ENCODE peak calls at places on chromosome 9, in eight cellular contexts. A is tibial nerve, X is gastrocnemius medialis, C is SJSA1, V is prostate gland, H is lower lobe of right lung, T is A549, J is fibroblast of lung. E is an unnamed sample. For H3K9me3 and H3K4me1, the result is how much of the 10 kb centered on the place peaks cover.

GRCh38 chr9:100099722-100100042 is 639 bp downstream of the INVS start:
- DNase-seq in A (no peak), X (no peak), C (no peak), V (no peak), H (peak), T (no peak), J (no peak), E (no peak)

GRCh38 chr9:36187414-36187813 is 3.3 kb upstream of the CLTA start:
- DNase-seq in A (no peak), X (no peak), C (no peak), V (no peak), H (no peak), T (no peak), J (peak), E (no peak)

GRCh38 chr9:72383978-72384709 is 19.1 kb upstream of the ZFAND5 start:
- DNase-seq in A (no peak), X (no peak), C (no peak), V (no peak), H (no peak), T (no peak), J (peak), E (no peak)

GRCh38 chr9:126777733-126778132 is 27.1 kb upstream of the ZBTB43 start:
- DNase-seq in A (no peak), X (no peak), C (no peak), V (no peak), H (no peak), T (no peak), J (no peak), E (no peak)

GRCh38 chr9:96217358-96217755 is 84.6 kb downstream of the HSD17B3 start:
- DNase-seq in A (no peak), X (no peak), C (peak), V (no peak), H (no peak), T (no peak), J (no peak), E (no peak)

GRCh38 chr9:14992025-14992424 is 81.8 kb upstream of the FREM1 start:
- DNase-seq in A (no peak), X (no peak), C (no peak), V (no peak), H (no peak), T (no peak), J (no peak), E (no peak)

GRCh38 chr9:83304686-83305085 is 233.5 kb downstream of the FRMD3 start:
- DNase-seq in A (peak), X (peak), C (no peak), V (peak), H (peak), T (no peak), J (peak), E (peak)

GRCh38 chr9:134056483-134057310 is 11.1 kb downstream of the BRD3 start:
- DNase-seq in A (no peak), X (no peak), C (no peak), V (no peak), H (peak), T (no peak), J (no peak), E (no peak)

GRCh38 chr9:23768861-23769260 is 57.2 kb downstream of the ELAVL2 start:
- DNase-seq in A (no peak), X (no peak), C (no peak), V (no peak), H (no peak), T (no peak), J (no peak), E (no peak)

GRCh38 chr9:133952598-133953550 is 39.2 kb downstream of the VAV2 start:
- DNase-seq in A (no peak), X (no peak), C (no peak), V (no peak), H (peak), T (no peak), J (no peak), E (no peak)

GRCh38 chr9:114223564-114224246 is 68.4 kb downstream of the COL27A1 start:
- DNase-seq in A (no peak), X (no peak), C (no peak), V (no peak), H (no peak), T (peak), J (peak), E (no peak)

GRCh38 chr9:121888438-121888775 is 204.7 kb downstream of the TTLL11 start:
- DNase-seq in A (no peak), X (no peak), C (peak), V (no peak), H (no peak), T (peak), J (peak), E (peak)

GRCh38 chr9:92392690-92393089 is 11.7 kb downstream of the OGN start:
- DNase-seq in A (no peak), X (no peak), C (no peak), V (no peak), H (no peak), T (no peak), J (no peak), E (no peak)

GRCh38 chr9:114505187-114506081 is at the start of gene WHRN:
- DNase-seq in A (peak), X (peak), C (peak), V (peak), H (peak), T (peak), J (peak), E (peak)

GRCh38 chr9:129141066-129142041 is 30.1 kb downstream of the PTPA start:
- DNase-seq in A (peak), X (peak), C (peak), V (peak), H (no peak), T (no peak), J (peak), E (peak)

GRCh38 chr9:136138566-136138965 is 19.9 kb upstream of the TMEM250 start:
- DNase-seq in A (no peak), X (no peak), C (no peak), V (no peak), H (no peak), T (no peak), J (peak), E (no peak)

GRCh38 chr9:72983512-72984021 is 30.7 kb upstream of the ALDH1A1 start:
- DNase-seq in A (no peak), X (no peak), C (no peak), V (no peak), H (no peak), T (peak), J (peak), E (no peak)

GRCh38 chr9:104232781-104233341 is 138.8 kb downstream of the SMC2 start:
- DNase-seq in A (no peak), X (no peak), C (no peak), V (no peak), H (no peak), T (no peak), J (peak), E (no peak)

GRCh38 chr9:23117621-23118020 is 671.0 kb downstream of the DMRTA1 start:
- DNase-seq in A (no peak), X (no peak), C (no peak), V (no peak), H (no peak), T (no peak), J (peak), E (no peak)

GRCh38 chr9:37921546-37922300 is 17.8 kb upstream of the SLC25A51 start:
- DNase-seq in A (no peak), X (no peak), C (no peak), V (peak), H (no peak), T (no peak), J (peak), E (no peak)

DNA sequence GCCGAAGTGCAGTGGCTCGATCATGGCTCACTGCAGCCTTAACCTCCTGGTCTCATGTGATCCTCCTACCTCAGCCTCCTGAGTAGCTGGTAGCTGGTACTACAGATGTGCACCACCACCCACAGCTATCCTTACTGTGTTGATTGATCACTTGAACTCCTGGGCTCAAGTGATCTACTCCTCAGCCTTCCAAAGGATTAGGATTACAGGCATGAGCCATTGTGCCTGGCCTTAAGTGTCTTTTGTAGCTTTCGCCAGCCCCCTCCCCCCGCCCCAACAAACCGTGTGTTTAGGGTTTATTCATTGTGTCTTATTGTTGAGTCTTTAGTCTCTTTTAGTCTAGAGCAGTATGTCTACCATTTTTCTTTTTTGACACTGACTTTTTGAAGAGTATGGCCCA is 33.1 kb downstream of the SPIN1 start:
- DNase-seq in A (no peak), X (no peak), C (no peak), V (no peak), H (no peak), T (no peak), J (no peak), E (no peak)
- H3K9me3 ChIP-seq in A (under half), X (under half), C (under half), V (under half), H (under half), T (under half), J (under half), E (under half)

GRCh38 chr9:107991581-107991980 is 502.0 kb upstream of the KLF4 start:
- DNase-seq in A (no peak), X (no peak), C (no peak), V (no peak), H (no peak), T (no peak), J (no peak), E (no peak)
- H3K27ac ChIP-seq in A (no peak), X (no peak), C (no peak), V (no peak), H (no peak), T (no peak), J (no peak), E (no peak)

GRCh38 chr9:110160685-110161084 is 47.3 kb downstream of the C9orf152 start:
- DNase-seq in A (no peak), X (no peak), C (no peak), V (no peak), H (no peak), T (no peak), J (no peak), E (no peak)
- H3K4me1 ChIP-seq in A (under half), X (under half), C (under half), V (under half), H (under half), T (under half), J (under half), E (under half)

GRCh38 chr9:111399772-111400563 is 69.9 kb upstream of the OR2K2 start:
- DNase-seq in A (no peak), X (no peak), C (no peak), V (no peak), H (no peak), T (peak), J (no peak), E (no peak)
- H3K9me3 ChIP-seq in A (under half), X (under half), C (under half), V (under half), H (under half), T (under half), J (under half), E (under half)

GRCh38 chr9:110197330-110198187 is 10.4 kb downstream of the C9orf152 start:
- DNase-seq in A (no peak), X (no peak), C (no peak), V (no peak), H (no peak), T (no peak), J (no peak), E (no peak)

GRCh38 chr9:110199643-110200042 is 8.3 kb downstream of the C9orf152 start:
- DNase-seq in A (no peak), X (no peak), C (no peak), V (no peak), H (no peak), T (no peak), J (no peak), E (no peak)

GRCh38 chr9:110192531-110193326 is 15.2 kb downstream of the C9orf152 start:
- DNase-seq in A (no peak), X (no peak), C (no peak), V (no peak), H (no peak), T (no peak), J (peak), E (no peak)

GRCh38 chr9:110202232-110202631 is 5.7 kb downstream of the C9orf152 start:
- DNase-seq in A (no peak), X (no peak), C (no peak), V (no peak), H (no peak), T (no peak), J (no peak), E (no peak)

GRCh38 chr9:110198357-110198756 is 9.6 kb downstream of the C9orf152 start:
- DNase-seq in A (no peak), X (no peak), C (no peak), V (no peak), H (no peak), T (no peak), J (no peak), E (no peak)
- H3K27ac ChIP-seq in A (peak), X (no peak), C (no peak), V (no peak), H (no peak), T (no peak), J (no peak), E (no peak)

DNA sequence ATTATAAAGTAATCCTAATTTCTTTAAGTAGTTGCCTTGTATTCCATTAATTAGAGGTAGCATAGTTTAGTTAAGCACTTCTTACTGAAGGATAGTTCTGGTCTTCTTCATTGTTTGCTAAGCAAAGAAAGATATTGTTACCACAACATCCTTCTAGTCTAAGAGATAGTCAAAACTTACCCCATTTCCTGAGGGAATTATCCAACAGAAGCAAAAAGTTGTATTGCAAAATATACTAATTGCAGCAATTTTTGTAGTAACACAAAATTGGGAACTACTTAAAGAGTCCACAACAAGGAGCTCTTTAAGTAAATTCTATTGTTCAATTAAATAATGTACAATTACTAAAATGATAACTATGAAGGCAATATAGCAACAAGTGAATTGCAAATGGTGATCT is 23.1 kb upstream of the MEGF9 start:
- DNase-seq in A (no peak), X (no peak), C (no peak), V (no peak), H (no peak), T (no peak), J (no peak), E (no peak)
- H3K4me1 ChIP-seq in A (under half), X (under half), C (under half), V (under half), H (under half), T (under half), J (under half), E (under half)

GRCh38 chr9:8351431-8351830 is 551.9 kb upstream of the DMAC1 start:
- DNase-seq in A (no peak), X (no peak), C (no peak), V (no peak), H (no peak), T (no peak), J (no peak), E (no peak)
- H3K9me3 ChIP-seq in A (under half), X (under half), C (under half), V (under half), H (under half), T (under half), J (under half), E (under half)

GRCh38 chr9:12874395-12874794 is 99.6 kb downstream of the LURAP1L start:
- DNase-seq in A (no peak), X (no peak), C (no peak), V (no peak), H (no peak), T (no peak), J (no peak), E (no peak)
- H3K27ac ChIP-seq in A (no peak), X (no peak), C (no peak), V (no peak), H (no peak), T (no peak), J (no peak), E (no peak)

GRCh38 chr9:76372345-76372744 is 21.9 kb downstream of the RFK start:
- DNase-seq in A (no peak), X (no peak), C (no peak), V (no peak), H (no peak), T (no peak), J (peak), E (no peak)

GRCh38 chr9:76373173-76373771 is 21.0 kb downstream of the RFK start:
- DNase-seq in A (peak), X (peak), C (no peak), V (no peak), H (no peak), T (peak), J (peak), E (peak)

GRCh38 chr9:76370656-76371055 is 23.6 kb downstream of the RFK start:
- DNase-seq in A (no peak), X (no peak), C (no peak), V (no peak), H (no peak), T (no peak), J (no peak), E (no peak)

GRCh38 chr9:76373777-76374474 is 20.3 kb downstream of the RFK start:
- DNase-seq in A (no peak), X (no peak), C (no peak), V (no peak), H (no peak), T (no peak), J (no peak), E (no peak)

DNA sequence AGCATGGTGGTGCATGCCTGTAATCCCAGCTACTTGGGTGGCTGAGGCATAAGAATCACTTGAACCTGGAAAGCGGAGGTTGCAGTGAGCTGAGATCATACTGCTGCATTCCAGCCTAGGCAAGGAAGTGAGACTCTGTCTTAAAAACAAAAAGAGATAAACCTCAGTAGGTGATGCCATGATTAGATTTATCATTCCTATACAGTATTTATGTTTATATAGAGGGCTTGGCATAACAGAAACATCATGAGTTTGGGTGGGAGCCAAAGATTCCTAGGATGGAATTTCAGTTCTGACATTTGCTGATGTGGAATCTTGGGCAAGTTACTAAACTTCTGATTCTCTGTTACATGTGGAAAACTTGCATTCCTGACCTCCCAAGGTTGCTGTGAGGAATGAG is 22.3 kb downstream of the RFK start:
- DNase-seq in A (no peak), X (no peak), C (peak), V (no peak), H (no peak), T (no peak), J (peak), E (no peak)
- H3K4me1 ChIP-seq in A (under half), X (under half), C (half or more), V (under half), H (under half), T (half or more), J (under half), E (under half)